ENCODE peak calls at places on chromosomes 7 and 10, in four cellular contexts. D, P, M and U are unnamed samples.

GRCh38 chr7:97116308-97116707 is 1.2 kb upstream of the SDHAF3 start:
- DNase-seq in D (no peak), P (no peak), M (no peak), U (no peak)

GRCh38 chr10:15595260-15595659 is 124.5 kb downstream of the ITGA8 start:
- DNase-seq in D (no peak), P (no peak), M (no peak), U (no peak)

GRCh38 chr7:66452165-66452564 is 176.5 kb upstream of the KCTD7 start:
- DNase-seq in D (no peak), P (peak; percentile 30), M (no peak), U (no peak)

GRCh38 chr10:109282510-109282909 is 640.8 kb downstream of the XPNPEP1 start:
- DNase-seq in D (no peak), P (peak; percentile 89), M (no peak), U (no peak)

GRCh38 chr7:15016315-15016667 is 113.7 kb upstream of the DGKB start:
- DNase-seq in D (no peak), P (no peak), M (no peak), U (no peak)

GRCh38 chr10:21519327-21519933 is 6.1 kb downstream of the SKIDA1 start:
- DNase-seq in D (no peak), P (no peak), M (no peak), U (no peak)

GRCh38 chr7:167087-167855 is 25.1 kb upstream of the FAM20C start:
- DNase-seq in D (no peak), P (no peak), M (no peak), U (no peak)

GRCh38 chr7:3844545-3845151 is 543.6 kb downstream of the SDK1 start:
- DNase-seq in D (no peak), P (no peak), M (no peak), U (no peak)

GRCh38 chr10:87816842-87817178 is 1.2 kb downstream of the ATAD1 start:
- DNase-seq in D (no peak), P (no peak), M (no peak), U (no peak)

GRCh38 chr7:149473251-149473650 is 12.4 kb upstream of the ZNF777 start:
- DNase-seq in D (no peak), P (no peak), M (no peak), U (no peak)

GRCh38 chr7:157775560-157776332 is 438.9 kb downstream of the DNAJB6 start:
- DNase-seq in D (no peak), P (no peak), M (no peak), U (no peak)

GRCh38 chr10:1413823-1414222 is 323.5 kb downstream of the ADARB2 start:
- DNase-seq in D (no peak), P (no peak), M (no peak), U (no peak)

GRCh38 chr10:63780075-63780474 is 258.9 kb downstream of the REEP3 start:
- DNase-seq in D (no peak), P (no peak), M (no peak), U (no peak)

GRCh38 chr10:117345143-117345542 is 30.1 kb downstream of the PDZD8 start:
- DNase-seq in D (no peak), P (no peak), M (peak; percentile 58), U (peak; percentile 84)

GRCh38 chr10:25047902-25048301 is 31.5 kb downstream of the THNSL1 start:
- DNase-seq in D (no peak), P (peak; percentile 66), M (no peak), U (no peak)

GRCh38 chr10:85596389-85596788 is 770.2 kb downstream of the GRID1 start:
- DNase-seq in D (no peak), P (no peak), M (no peak), U (no peak)

GRCh38 chr7:74183653-74184450 is 9.7 kb downstream of the EIF4H start:
- DNase-seq in D (no peak), P (no peak), M (no peak), U (peak; percentile 70)

GRCh38 chr7:49324707-49325106 is 400.4 kb downstream of the CDC14C start:
- DNase-seq in D (no peak), P (no peak), M (no peak), U (peak; percentile 33)

GRCh38 chr7:50725774-50726173 is 56.9 kb downstream of the GRB10 start:
- DNase-seq in D (no peak), P (no peak), M (no peak), U (no peak)

GRCh38 chr7:6116216-6116615 is 85.0 kb downstream of the ANKRD61 start:
- DNase-seq in D (no peak), P (no peak), M (no peak), U (no peak)

GRCh38 chr10:47033541-47034270 is 122.5 kb downstream of the PTPN20 start:
- DNase-seq in D (no peak), P (no peak), M (no peak), U (no peak)

GRCh38 chr10:60203993-60204618 is 185.6 kb downstream of the ANK3 start:
- DNase-seq in D (peak; percentile 21), P (peak; percentile 54), M (no peak), U (peak; percentile 29)

GRCh38 chr7:822692-823276 is 9.5 kb upstream of the SUN1 start:
- DNase-seq in D (no peak), P (no peak), M (peak; percentile 68), U (peak; percentile 70)

GRCh38 chr7:83162402-83163256 is at the start of gene PCLO:
- DNase-seq in D (peak; percentile 91), P (peak; percentile 3), M (peak; percentile 96), U (peak; percentile 96)

GRCh38 chr10:4034907-4035581 is 250.0 kb upstream of the KLF6 start:
- DNase-seq in D (no peak), P (peak; percentile 41), M (no peak), U (no peak)

GRCh38 chr7:101911011-101911799 is 93.8 kb downstream of the CUX1 start:
- DNase-seq in D (no peak), P (peak; percentile 37), M (no peak), U (no peak)
- H3K9ac ChIP-seq in D (no peak overlapping the region), P (no peak overlapping the region), M (no peak overlapping the region), U (no peak overlapping the region)

GRCh38 chr7:137953043-137953691 is 48.7 kb downstream of the CREB3L2 start:
- DNase-seq in D (no peak), P (peak; percentile 98), M (no peak), U (peak; percentile 94)

GRCh38 chr7:137950967-137951366 is 50.9 kb downstream of the CREB3L2 start:
- DNase-seq in D (no peak), P (no peak), M (no peak), U (no peak)

GRCh38 chr7:137953692-137954470 is 48.0 kb downstream of the CREB3L2 start:
- DNase-seq in D (no peak), P (peak; percentile 84), M (no peak), U (peak; percentile 98)

GRCh38 chr7:137951700-137952099 is 50.2 kb downstream of the CREB3L2 start:
- DNase-seq in D (no peak), P (no peak), M (no peak), U (no peak)

GRCh38 chr7:137952406-137952805 is 49.5 kb downstream of the CREB3L2 start:
- DNase-seq in D (no peak), P (no peak), M (no peak), U (no peak)
- H3K27ac ChIP-seq in D (no peak overlapping the region), P (no peak overlapping the region), M (no peak overlapping the region), U (no peak overlapping the region)

GRCh38 chr7:99038086-99038855 is 105.6 kb downstream of the SMURF1 start:
- DNase-seq in D (no peak), P (no peak), M (no peak), U (no peak)
- H4K8ac ChIP-seq in D (no peak overlapping the region), P (no peak overlapping the region), M (no peak overlapping the region), U (no peak overlapping the region)

GRCh38 chr10:49520122-49520775 is 18.7 kb downstream of the ERCC6 start:
- DNase-seq in D (no peak), P (no peak), M (no peak), U (no peak)

GRCh38 chr10:49519717-49520116 is 19.2 kb downstream of the ERCC6 start:
- DNase-seq in D (no peak), P (no peak), M (no peak), U (no peak)

GRCh38 chr10:49518982-49519578 is 19.8 kb downstream of the ERCC6 start:
- DNase-seq in D (peak; percentile 61), P (peak; percentile 54), M (peak; percentile 38), U (peak; percentile 70)

GRCh38 chr10:49523301-49523700 is 15.6 kb downstream of the ERCC6 start:
- DNase-seq in D (no peak), P (no peak), M (no peak), U (no peak)

GRCh38 chr10:49521062-49521461 is 17.9 kb downstream of the ERCC6 start:
- DNase-seq in D (no peak), P (no peak), M (no peak), U (no peak)
- H3K9ac ChIP-seq in D (no peak overlapping the region), P (no peak overlapping the region), M (no peak overlapping the region), U (no peak overlapping the region)

GRCh38 chr7:112509390-112509789 is 28.6 kb downstream of the LSMEM1 start:
- DNase-seq in D (no peak), P (no peak), M (no peak), U (no peak)
- H3K27ac ChIP-seq in D (no peak overlapping the region), P (no peak overlapping the region), M (no peak overlapping the region), U (no peak overlapping the region)

DNA sequence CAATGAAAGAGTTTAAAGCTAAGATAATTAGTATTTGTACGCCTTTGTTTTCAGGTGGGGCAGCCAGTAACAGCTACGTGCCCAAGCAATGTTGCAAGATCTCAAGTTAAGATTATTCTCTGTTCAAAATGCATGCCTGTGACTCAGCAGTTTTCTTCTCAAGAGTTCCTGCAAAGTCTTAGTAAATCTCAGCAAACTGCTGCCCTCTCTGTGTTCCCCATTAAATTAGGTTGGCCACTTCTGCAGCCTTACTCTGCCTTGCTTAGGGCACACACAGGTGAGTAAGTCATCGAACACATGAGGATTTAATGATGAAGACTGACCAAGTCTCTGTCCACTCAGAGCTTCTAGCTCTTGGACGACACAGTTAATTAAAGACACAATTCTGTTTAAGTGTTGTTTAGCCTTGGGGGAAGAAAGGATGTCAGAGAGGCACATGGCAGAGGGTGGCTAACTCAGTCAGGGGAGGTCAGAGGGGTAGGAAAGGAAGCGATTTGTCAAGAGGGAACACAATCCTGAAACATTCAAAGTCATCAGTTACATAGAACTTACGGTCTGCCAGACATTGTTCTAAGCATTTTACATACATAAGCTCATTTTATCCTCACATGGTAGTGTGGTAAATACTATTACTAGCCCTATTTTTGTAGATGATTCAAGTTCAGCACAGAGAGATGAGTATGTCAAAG is 20.2 kb upstream of the SLC35G1 start:
- DNase-seq in D (no peak), P (peak; percentile 63), M (no peak), U (peak; percentile 77)
- H4K8ac ChIP-seq in D (no peak overlapping the region), P (no peak overlapping the region), M (no peak overlapping the region), U (no peak overlapping the region)

GRCh38 chr7:2518101-2518500 is 1.5 kb upstream of the LFNG start:
- DNase-seq in D (no peak), P (no peak), M (no peak), U (peak; percentile 68)

GRCh38 chr7:2518737-2519118 is 846 bp upstream of the LFNG start:
- DNase-seq in D (no peak), P (no peak), M (no peak), U (no peak)

GRCh38 chr7:2520131-2520807 is 695 bp downstream of the LFNG start:
- DNase-seq in D (no peak), P (no peak), M (no peak), U (no peak)

GRCh38 chr7:2520808-2521146 is 1.2 kb downstream of the LFNG start:
- DNase-seq in D (no peak), P (no peak), M (no peak), U (no peak)

GRCh38 chr7:2519119-2519930 is at the start of gene LFNG:
- DNase-seq in D (peak; percentile 94), P (peak; percentile 83), M (peak; percentile 84), U (peak; percentile 90)
- H3K9ac ChIP-seq in D (peak within 1 kb of the TSS; percentile 100), P (no peak within 1 kb of the TSS), M (no peak within 1 kb of the TSS), U (peak within 1 kb of the TSS; percentile 56)